ENCODE peak calls at places on chromosomes 4 and X, in five cellular contexts. B is CD8-positive, alpha-beta T cell; E is thoracic aorta; P is BE2C; N is DND-41. T is an unnamed sample.
A peak's percentile ranks its signal among the peaks of the same experiment; 100 is the strongest.

GRCh38 chrX:129347291-129347690 is 176.0 kb downstream of the SMARCA1 start:
- DNase-seq in B (no peak), E (no peak), P (no peak), N (no peak), T (no peak)

GRCh38 chr4:52199574-52200338 is 148.7 kb downstream of the SPATA18 start:
- DNase-seq in B (no peak), E (no peak), P (no peak), N (no peak), T (no peak)

GRCh38 chrX:8939344-8939743 is 94.6 kb downstream of the FAM9B start:
- DNase-seq in B (no peak), E (no peak), P (no peak), N (no peak), T (no peak)

GRCh38 chr4:9765091-9765490 is 16.3 kb upstream of the DRD5 start:
- DNase-seq in B (no peak), E (no peak), P (peak; percentile 20), N (no peak), T (no peak)

GRCh38 chrX:79440336-79440735 is 73.2 kb upstream of the ITM2A start:
- DNase-seq in B (no peak), E (no peak), P (no peak), N (no peak), T (no peak)

GRCh38 chrX:124862304-124862703 is 457.4 kb upstream of the TEX13C start:
- DNase-seq in B (no peak), E (no peak), P (no peak), N (no peak), T (no peak)

GRCh38 chrX:22365460-22365859 is 92.7 kb downstream of the CBLL2 start:
- DNase-seq in B (no peak), E (no peak), P (no peak), N (no peak), T (no peak)

GRCh38 chr4:147590249-147590920 is 26.8 kb upstream of the TMEM184C start:
- DNase-seq in B (no peak), E (peak; percentile 21), P (peak; percentile 70), N (peak; percentile 49), T (peak; percentile 6)

GRCh38 chrX:104922206-104922621 is 298.3 kb downstream of the TEX13A start:
- DNase-seq in B (peak; percentile 16), E (peak; percentile 5), P (peak; percentile 60), N (peak; percentile 60), T (peak; percentile 62)

GRCh38 chrX:118152721-118153120 is 36.1 kb upstream of the KLHL13 start:
- DNase-seq in B (no peak), E (no peak), P (no peak), N (no peak), T (no peak)

DNA sequence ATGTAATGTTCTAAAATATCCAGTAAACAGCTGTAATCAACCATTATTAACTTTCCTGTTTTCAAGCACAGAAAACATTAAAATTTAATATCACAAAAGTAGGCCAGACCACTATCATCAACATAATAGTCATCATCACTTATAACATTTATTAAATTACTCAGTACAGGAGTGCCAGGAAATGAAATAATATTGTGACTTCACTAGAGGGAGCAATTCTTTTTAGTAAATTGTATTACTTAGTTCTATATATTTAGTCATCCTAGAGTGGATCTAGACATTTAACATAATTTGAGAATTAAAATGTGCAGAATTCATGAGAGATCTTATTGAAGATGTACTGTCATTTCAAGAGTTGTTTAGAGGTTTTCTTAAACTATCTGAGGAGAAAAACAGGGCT is 33.6 kb downstream of the PITX2 start:
- DNase-seq in B (no peak), E (no peak), P (no peak), N (no peak), T (no peak)
- H3K4me1 ChIP-seq in B (no peaks in the 10 kb centered on the region), E (no peaks in the 10 kb centered on the region), P (no peaks in the 10 kb centered on the region), N (peaks cover 4% of the 10 kb centered on the region), T (no peaks in the 10 kb centered on the region)

GRCh38 chrX:24610540-24610939 is 36.6 kb downstream of the PCYT1B start:
- DNase-seq in B (no peak), E (no peak), P (no peak), N (no peak), T (no peak)
- H3K9me3 ChIP-seq in B (no peaks in the 10 kb centered on the region), E (no peaks in the 10 kb centered on the region), P (no peaks in the 10 kb centered on the region), N (no peaks in the 10 kb centered on the region), T (no peaks in the 10 kb centered on the region)

GRCh38 chrX:150558424-150558823 is 10.0 kb upstream of the MTM1 start:
- DNase-seq in B (no peak), E (no peak), P (no peak), N (no peak), T (no peak)
- H3K4me3 ChIP-seq in B (no peak overlapping the region), E (no peak overlapping the region), P (no peak overlapping the region), N (no peak overlapping the region), T (no peak overlapping the region)

DNA sequence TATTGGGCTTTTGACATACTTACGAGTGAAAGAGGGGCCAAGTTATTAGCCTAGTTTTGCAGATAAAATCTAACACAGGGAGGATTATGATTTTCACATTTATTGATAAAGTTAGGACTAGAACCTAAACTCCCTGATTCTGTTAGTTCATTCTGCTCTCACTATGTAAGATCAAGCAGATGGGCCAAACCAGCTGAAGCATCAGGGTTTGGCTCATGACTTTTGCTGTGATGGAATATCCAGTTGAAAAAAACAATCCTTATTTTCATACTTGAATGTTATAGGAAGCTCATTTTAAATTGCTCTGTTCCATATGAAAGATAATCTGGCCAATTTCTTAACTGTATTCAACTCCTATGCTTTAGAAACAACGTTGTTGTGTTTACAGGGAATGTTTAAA is 21.2 kb downstream of the SPRY1 start:
- DNase-seq in B (no peak), E (no peak), P (no peak), N (no peak), T (no peak)
- H3K4me1 ChIP-seq in B (peaks cover 5% of the 10 kb centered on the region), E (peaks cover 2% of the 10 kb centered on the region), P (no peaks in the 10 kb centered on the region), N (no peaks in the 10 kb centered on the region), T (peaks cover 11% of the 10 kb centered on the region)

DNA sequence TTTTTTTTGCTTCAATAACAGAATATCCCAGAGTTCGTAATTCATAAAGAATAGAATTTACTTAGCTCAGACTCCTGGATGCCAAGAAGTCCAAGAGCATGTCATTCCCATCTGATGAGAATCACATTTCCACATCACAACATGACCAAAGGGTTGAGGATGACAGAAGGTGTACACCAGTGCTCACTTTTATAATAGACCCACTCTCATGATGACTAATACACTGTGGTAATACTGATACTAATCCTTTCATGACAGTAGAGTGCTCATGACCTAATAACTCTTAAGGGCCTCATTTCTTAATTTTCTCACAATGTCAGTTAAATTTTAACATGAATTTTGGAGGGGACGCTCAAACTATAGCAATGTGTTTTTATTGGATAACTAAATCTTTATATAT is 69.2 kb downstream of the ZNF732 start:
- DNase-seq in B (no peak), E (no peak), P (no peak), N (no peak), T (no peak)
- H3K9me3 ChIP-seq in B (no peaks in the 10 kb centered on the region), E (no peaks in the 10 kb centered on the region), P (no peaks in the 10 kb centered on the region), N (peaks cover 22% of the 10 kb centered on the region), T (no peaks in the 10 kb centered on the region)

DNA sequence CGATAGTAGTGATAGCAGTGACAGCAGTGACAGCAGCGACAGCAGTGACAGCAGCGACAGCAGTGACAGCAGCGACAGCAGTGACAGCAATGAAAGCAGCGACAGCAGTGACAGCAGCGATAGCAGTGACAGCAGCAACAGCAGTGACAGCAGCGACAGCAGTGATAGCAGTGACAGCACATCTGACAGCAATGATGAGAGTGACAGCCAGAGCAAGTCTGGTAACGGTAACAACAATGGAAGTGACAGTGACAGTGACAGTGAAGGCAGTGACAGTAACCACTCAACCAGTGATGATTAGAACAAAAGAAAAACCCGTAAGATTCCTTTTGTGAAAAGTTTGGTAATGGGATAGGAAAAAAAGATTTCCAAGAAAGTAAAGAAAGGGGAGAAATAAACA is 7.9 kb downstream of the DSPP start:
- DNase-seq in B (no peak), E (no peak), P (no peak), N (no peak), T (no peak)
- H3K4me3 ChIP-seq in B (no peak overlapping the region), E (no peak overlapping the region), P (no peak overlapping the region), N (no peak overlapping the region), T (no peak overlapping the region)

GRCh38 chrX:111353810-111354209 is 58.2 kb downstream of the DCX start:
- DNase-seq in B (no peak), E (no peak), P (no peak), N (no peak), T (no peak)
- H3K4me1 ChIP-seq in B (no peaks in the 10 kb centered on the region), E (no peaks in the 10 kb centered on the region), P (peaks cover 6% of the 10 kb centered on the region), N (no peaks in the 10 kb centered on the region), T (no peaks in the 10 kb centered on the region)

GRCh38 chr4:17109126-17109525 is 210.7 kb upstream of the LDB2 start:
- DNase-seq in B (no peak), E (no peak), P (no peak), N (no peak), T (no peak)

GRCh38 chr4:17111959-17112659 is 213.7 kb upstream of the LDB2 start:
- DNase-seq in B (no peak), E (no peak), P (peak; percentile 42), N (peak; percentile 16), T (no peak)

GRCh38 chr4:17115546-17115945 is 217.1 kb upstream of the LDB2 start:
- DNase-seq in B (no peak), E (no peak), P (peak; percentile 51), N (no peak), T (no peak)

GRCh38 chr4:17111436-17111835 is 213.0 kb upstream of the LDB2 start:
- DNase-seq in B (no peak), E (no peak), P (no peak), N (no peak), T (no peak)
- H3K9me3 ChIP-seq in B (no peaks in the 10 kb centered on the region), E (no peaks in the 10 kb centered on the region), P (no peaks in the 10 kb centered on the region), N (no peaks in the 10 kb centered on the region), T (no peaks in the 10 kb centered on the region)

GRCh38 chrX:71144651-71145050 is at the start of gene NLGN3:
- DNase-seq in B (no peak), E (no peak), P (no peak), N (no peak), T (no peak)
- H3K4me3 ChIP-seq in B (no peak within 1 kb of the TSS), E (peak within 1 kb of the TSS; percentile 65), P (no peak within 1 kb of the TSS), N (no peak within 1 kb of the TSS), T (no peak within 1 kb of the TSS)

GRCh38 chr4:168857546-168858314 is 152.3 kb downstream of the CBR4 start:
- DNase-seq in B (no peak), E (no peak), P (no peak), N (no peak), T (no peak)
- H3K4me1 ChIP-seq in B (no peaks in the 10 kb centered on the region), E (peaks cover 69% of the 10 kb centered on the region), P (no peaks in the 10 kb centered on the region), N (peaks cover 27% of the 10 kb centered on the region), T (no peaks in the 10 kb centered on the region)

T was measured in CD4-positive, alpha-beta memory T cell.